ENCODE peak calls at places on chromosomes 11 and 22, in four cellular contexts. F, H, R and X are unnamed samples.
A peak's percentile ranks its signal among the peaks of the same experiment; 100 is the strongest.

GRCh38 chr11:8342821-8343681 is 79.4 kb upstream of the LMO1 start:
- DNase-seq in F (no peak), H (no peak), R (no peak), X (no peak)

GRCh38 chr11:94934362-94934761 is 39.0 kb downstream of the CWC15 start:
- DNase-seq in H (peak; percentile 40), R (no peak), F (no peak), X (no peak)

GRCh38 chr11:110027627-110028371 is 65.4 kb upstream of the ZC3H12C start:
- DNase-seq in F (no peak), H (no peak), R (no peak), X (no peak)

GRCh38 chr11:27700351-27701261 is at the start of gene BDNF:
- DNase-seq in H (no peak), R (peak; percentile 63), F (no peak), X (no peak)

GRCh38 chr11:21426931-21427330 is 757.5 kb downstream of the NELL1 start:
- DNase-seq in H (no peak), R (no peak), F (no peak), X (no peak)

GRCh38 chr11:2592559-2593392 is 107.0 kb downstream of the KCNQ1OT1 start:
- DNase-seq in R (no peak), F (no peak), H (peak; percentile 23), X (peak; percentile 5)

GRCh38 chr22:44878483-44879300 is 126.3 kb downstream of the ARHGAP8 start:
- DNase-seq in F (no peak), H (no peak), R (no peak), X (no peak)

GRCh38 chr22:30668306-30668655 is 606 bp upstream of the DUSP18 start:
- DNase-seq in R (no peak), H (no peak), F (no peak), X (no peak)

GRCh38 chr22:25775501-25775900 is 33.5 kb downstream of the MYO18B start:
- DNase-seq in R (no peak), F (no peak), H (no peak), X (no peak)

GRCh38 chr11:27619936-27620335 is 80.3 kb downstream of the BDNF start:
- DNase-seq in R (no peak), F (no peak), H (no peak), X (no peak)

GRCh38 chr22:23565288-23565941 is 14.7 kb downstream of the IGLL1 start:
- DNase-seq in F (no peak), R (peak; percentile 4), H (no peak), X (no peak)